ENCODE peak calls at places on chromosomes 3 and 15, in four cellular contexts. J, H, Y and S are unnamed samples.

GRCh38 chr3:56711344-56711743 is 28.3 kb upstream of the TASOR start:
- DNase-seq in Y (no peak), H (no peak), J (no peak), S (no peak)

GRCh38 chr3:38039101-38039898 is at the start of gene DLEC1:
- DNase-seq in Y (no peak), H (peak), J (no peak), S (no peak)

GRCh38 chr3:120816728-120817127 is 74.2 kb downstream of the GTF2E1 start:
- DNase-seq in Y (no peak), H (no peak), J (no peak), S (no peak)

GRCh38 chr15:53962646-53963561 is 15.3 kb upstream of the UNC13C start:
- DNase-seq in H (no peak), Y (no peak), J (peak), S (no peak)

GRCh38 chr3:9397911-9398714 is 698 bp downstream of the SETD5 start:
- DNase-seq in H (peak), Y (no peak), J (peak), S (no peak)

GRCh38 chr3:134035836-134036235 is 6.1 kb upstream of the SLCO2A1 start:
- DNase-seq in Y (no peak), J (no peak), H (no peak), S (no peak)

GRCh38 chr15:88891540-88892254 is 3.6 kb downstream of the HAPLN3 start:
- DNase-seq in Y (no peak), J (no peak), H (no peak), S (no peak)

GRCh38 chr15:63861946-63862517 is 28.3 kb upstream of the HERC1 start:
- DNase-seq in J (no peak), H (no peak), Y (no peak), S (no peak)

GRCh38 chr3:45218578-45219390 is 7.3 kb downstream of the TMEM158 start:
- DNase-seq in J (peak), H (peak), Y (no peak), S (peak)

GRCh38 chr3:172078244-172078643 is 38.9 kb downstream of the FNDC3B start:
- DNase-seq in Y (no peak), H (no peak), J (no peak), S (no peak)

GRCh38 chr15:62935300-62936081 is 107.1 kb upstream of the TPM1 start:
- DNase-seq in Y (no peak), H (no peak), J (no peak), S (no peak)

GRCh38 chr15:92247649-92248242 is 145.9 kb upstream of the ST8SIA2 start:
- DNase-seq in H (no peak), Y (no peak), J (no peak), S (no peak)

GRCh38 chr3:123683755-123684154 is 98.9 kb upstream of the HACD2 start:
- DNase-seq in Y (no peak), J (no peak), H (no peak), S (no peak)

GRCh38 chr3:48820626-48821324 is 26.9 kb downstream of the PRKAR2A start:
- DNase-seq in Y (no peak), J (peak), H (peak), S (peak)

GRCh38 chr15:35618260-35619188 is 72.6 kb upstream of the DPH6 start:
- DNase-seq in J (peak), H (peak), Y (no peak), S (no peak)

GRCh38 chr15:94263341-94264273 is 32.2 kb downstream of the MCTP2 start:
- DNase-seq in Y (peak), J (peak), H (peak), S (no peak)

GRCh38 chr15:40936709-40937666 is 7.8 kb downstream of the DLL4 start:
- DNase-seq in Y (no peak), H (no peak), J (peak), S (no peak)

GRCh38 chr3:177464392-177465225 is 267.3 kb upstream of the TBL1XR1 start:
- DNase-seq in J (no peak), Y (no peak), H (peak), S (no peak)

GRCh38 chr3:96959902-96960596 is 145.7 kb downstream of the EPHA6 start:
- DNase-seq in Y (no peak), J (peak), H (peak), S (no peak)

GRCh38 chr15:48537277-48538113 is 108.0 kb downstream of the FBN1 start:
- DNase-seq in H (no peak), Y (no peak), J (peak), S (no peak)

GRCh38 chr15:62758126-62758951 is 284.2 kb upstream of the TPM1 start:
- DNase-seq in J (peak), Y (peak), H (peak), S (no peak)

GRCh38 chr3:100207886-100208285 is 52.9 kb upstream of the TBC1D23 start:
- DNase-seq in H (no peak), Y (no peak), J (no peak), S (no peak)

GRCh38 chr3:111714305-111714704 is 119.2 kb upstream of the ZBED2 start:
- DNase-seq in J (peak), Y (no peak), H (peak), S (no peak)

GRCh38 chr3:45607790-45608189 is 13.2 kb downstream of the LIMD1 start:
- DNase-seq in J (peak), Y (no peak), H (peak), S (peak)

GRCh38 chr3:10507331-10507730 is 1.9 kb upstream of the ATP2B2 start:
- DNase-seq in J (no peak), Y (no peak), H (no peak), S (no peak)

GRCh38 chr15:78841891-78842290 is 30.6 kb upstream of the ADAMTS7 start:
- DNase-seq in H (no peak), Y (no peak), J (no peak), S (no peak)

GRCh38 chr3:134378384-134378783 is 4.1 kb upstream of the AMOTL2 start:
- DNase-seq in Y (no peak), J (no peak), H (no peak), S (no peak)

GRCh38 chr3:150324261-150324660 is 83.8 kb upstream of the TSC22D2 start:
- DNase-seq in H (no peak), Y (no peak), J (no peak), S (no peak)

GRCh38 chr15:99123706-99124451 is 19.0 kb downstream of the SYNM start:
- DNase-seq in Y (peak), H (peak), J (peak), S (peak)

GRCh38 chr15:70483513-70483912 is 279.8 kb downstream of the UACA start:
- DNase-seq in H (no peak), Y (no peak), J (no peak), S (no peak)

GRCh38 chr3:79729096-79729495 is 38.7 kb downstream of the ROBO1 start:
- DNase-seq in H (no peak), Y (no peak), J (peak), S (no peak)